ENCODE peak calls at places on chromosomes 7 and 10, in six cellular contexts. M is CD8-positive, alpha-beta memory T cell; L is fibroblast of mammary gland; C is neural crest cell; N is LNCaP clone FGC; Q is sciatic nerve. S is an unnamed sample.

GRCh38 chr10:120398180-120398579 is 58.8 kb upstream of the PLPP4 start:
- DNase-seq in Q (no peak), M (no peak), L (no peak), C (no peak), N (no peak), S (no peak)

GRCh38 chr10:95350212-95350829 is 59.5 kb upstream of the PDLIM1 start:
- DNase-seq in C (no peak), M (no peak), L (peak), N (no peak), Q (no peak), S (no peak)

GRCh38 chr7:26620352-26620751 is 244.0 kb downstream of the SKAP2 start:
- DNase-seq in M (no peak), N (no peak), Q (no peak), L (peak), C (no peak), S (no peak)

GRCh38 chr7:18952846-18953245 is 164.6 kb downstream of the TWIST1 start:
- DNase-seq in N (no peak), L (no peak), C (no peak), M (no peak), Q (no peak), S (no peak)

GRCh38 chr7:81846398-81846797 is 76.6 kb upstream of the HGF start:
- DNase-seq in N (no peak), M (no peak), Q (no peak), L (peak), C (no peak), S (no peak)

GRCh38 chr10:29240991-29241660 is 47.7 kb upstream of the LYZL1 start:
- DNase-seq in Q (no peak), C (no peak), L (no peak), N (no peak), M (no peak), S (no peak)

GRCh38 chr7:30596043-30596641 is 1.5 kb downstream of the GARS1 start:
- DNase-seq in L (peak), M (no peak), C (no peak), N (peak), Q (no peak), S (no peak)

GRCh38 chr7:135291809-135292253 is 58.2 kb downstream of the STRA8 start:
- DNase-seq in C (no peak), L (peak), Q (no peak), N (no peak), M (no peak), S (no peak)

GRCh38 chr7:1060315-1061080 is 16.2 kb downstream of the GPR146 start:
- DNase-seq in N (no peak), M (no peak), Q (no peak), C (no peak), L (no peak), S (no peak)

GRCh38 chr7:26500749-26501352 is 209.2 kb downstream of the SNX10 start:
- DNase-seq in Q (no peak), M (no peak), N (no peak), L (peak), C (no peak), S (no peak)

GRCh38 chr7:30660331-30661255 is 21.7 kb downstream of the CRHR2 start:
- DNase-seq in C (no peak), N (no peak), L (no peak), Q (no peak), M (no peak), S (no peak)

GRCh38 chr7:2211259-2211575 is 21.5 kb downstream of the MAD1L1 start:
- DNase-seq in L (no peak), Q (no peak), M (no peak), C (no peak), N (no peak), S (no peak)

GRCh38 chr7:98870807-98871491 is 1.1 kb upstream of the TMEM130 start:
- DNase-seq in L (no peak), N (no peak), C (no peak), M (no peak), Q (peak), S (no peak)

S was measured in T-helper 22 cell.